ENCODE peak calls at places on chromosomes 6 and 20, in five cellular contexts. N is GM06990, Q is Calu3, V is progenitor cell of endocrine pancreas, C is HCT116. W is an unnamed sample.

GRCh38 chr6:105484238-105485161 is 81.6 kb upstream of the PREP start:
- DNase-seq in V (no peak), Q (no peak), C (peak), N (peak), W (peak)

GRCh38 chr6:45367999-45368398 is 9.7 kb downstream of the SUPT3H start:
- DNase-seq in C (no peak), Q (no peak), V (no peak), N (no peak), W (no peak)

GRCh38 chr6:27867941-27868705 is 44.1 kb downstream of the OR2B2 start:
- DNase-seq in V (no peak), C (no peak), Q (no peak), N (peak), W (no peak)

GRCh38 chr6:46419576-46420002 is 71.7 kb downstream of the RCAN2 start:
- DNase-seq in N (no peak), Q (peak), V (peak), C (peak), W (peak)

GRCh38 chr6:145015739-145016558 is 719.4 kb downstream of the EPM2A start:
- DNase-seq in V (no peak), Q (peak), C (peak), N (no peak), W (peak)

GRCh38 chr6:90411292-90411781 is 114.7 kb upstream of the BACH2 start:
- DNase-seq in Q (peak), N (peak), V (no peak), C (peak), W (no peak)

GRCh38 chr6:17015144-17015543 is 86.7 kb upstream of the STMND1 start:
- DNase-seq in C (no peak), Q (no peak), N (peak), V (no peak), W (peak)

GRCh38 chr20:1467355-1468116 is 887 bp upstream of the NSFL1C start:
- DNase-seq in Q (peak), V (no peak), C (no peak), N (no peak), W (no peak)

GRCh38 chr20:12057778-12058177 is 140.1 kb downstream of the BTBD3 start:
- DNase-seq in N (no peak), V (no peak), Q (no peak), C (no peak), W (no peak)

GRCh38 chr6:17289491-17290106 is 8.4 kb downstream of the RBM24 start:
- DNase-seq in C (no peak), N (no peak), V (no peak), Q (no peak), W (no peak)

GRCh38 chr20:47054945-47055344 is 160.3 kb downstream of the EYA2 start:
- DNase-seq in N (no peak), C (peak), V (no peak), Q (no peak), W (no peak)

GRCh38 chr20:47237715-47238114 is 118.8 kb downstream of the ZMYND8 start:
- DNase-seq in Q (no peak), C (no peak), N (no peak), V (no peak), W (no peak)

GRCh38 chr6:85285146-85285545 is 164.7 kb upstream of the NT5E start:
- DNase-seq in N (no peak), Q (no peak), C (no peak), V (no peak), W (no peak)

GRCh38 chr6:36268478-36269248 is 1.2 kb upstream of the PNPLA1 start:
- DNase-seq in V (no peak), Q (no peak), C (no peak), N (no peak), W (no peak)

GRCh38 chr20:16846011-16846410 is 97.9 kb downstream of the OTOR start:
- DNase-seq in Q (no peak), C (no peak), V (no peak), N (no peak), W (no peak)

GRCh38 chr6:149077208-149077607 is 240.3 kb upstream of the TAB2 start:
- DNase-seq in N (no peak), Q (no peak), V (no peak), C (no peak), W (no peak)

GRCh38 chr6:142294681-142295080 is 7.1 kb upstream of the ADGRG6 start:
- DNase-seq in V (no peak), C (no peak), N (no peak), Q (no peak), W (no peak)

GRCh38 chr6:108222504-108222903 is 38.3 kb downstream of the SNX3 start:
- DNase-seq in Q (no peak), N (no peak), C (no peak), V (no peak), W (no peak)

DNA sequence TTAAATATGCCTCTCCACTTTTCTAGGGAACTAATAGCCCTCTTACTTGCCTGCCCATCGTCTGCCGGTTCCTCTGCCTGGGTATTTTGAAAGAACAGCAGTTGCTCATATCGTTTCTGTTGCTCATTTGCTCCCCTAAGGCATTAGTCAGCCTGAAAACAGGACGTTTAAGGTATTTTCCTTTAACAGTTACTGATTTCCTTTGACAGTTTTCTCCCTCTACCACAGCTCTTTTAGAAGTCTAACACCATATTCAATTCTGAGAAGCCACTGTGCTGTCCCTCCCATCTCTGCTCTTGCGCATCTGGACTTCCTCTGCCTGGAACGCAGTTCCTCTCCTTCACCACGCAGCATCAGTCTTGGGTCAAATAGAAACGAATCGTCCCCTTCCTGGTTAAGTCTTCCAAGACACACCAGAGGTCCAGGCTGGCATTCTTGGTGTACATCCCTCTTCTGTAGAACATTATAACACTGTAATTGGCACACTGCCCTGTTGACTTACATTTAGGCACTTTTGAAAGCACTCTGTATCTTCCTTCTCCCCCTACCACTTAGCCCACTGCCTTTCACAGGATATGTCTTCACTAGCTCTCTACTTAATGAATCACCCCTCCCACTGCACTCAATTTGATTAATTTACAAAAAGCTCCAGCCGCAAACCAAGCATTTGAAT is 141.0 kb upstream of the CARMIL1 start:
- DNase-seq in C (no peak), Q (peak), V (no peak), N (peak), W (peak)
- TF ChIP-seq CTCF in C (no peak), Q (no peak), V (no peak), N (peak), W (peak)

GRCh38 chr6:106510090-106510970 is 119.0 kb downstream of the RTN4IP1 start:
- DNase-seq in C (no peak), V (no peak), N (peak), Q (peak), W (no peak)
- TF ChIP-seq CTCF in C (peak), V (peak), N (peak), Q (no peak), W (peak)

GRCh38 chr6:3330199-3330598 is 71.5 kb downstream of the PSMG4 start:
- DNase-seq in V (no peak), Q (no peak), C (no peak), N (no peak), W (no peak)
- TF ChIP-seq CTCF in V (no peak), Q (no peak), C (peak), N (peak), W (peak)

GRCh38 chr6:157946865-157947532 is 34.7 kb upstream of the SYNJ2 start:
- DNase-seq in V (no peak), C (no peak), N (no peak), Q (no peak), W (no peak)
- TF ChIP-seq CTCF in V (no peak), C (peak), N (peak), Q (no peak), W (peak)

DNA sequence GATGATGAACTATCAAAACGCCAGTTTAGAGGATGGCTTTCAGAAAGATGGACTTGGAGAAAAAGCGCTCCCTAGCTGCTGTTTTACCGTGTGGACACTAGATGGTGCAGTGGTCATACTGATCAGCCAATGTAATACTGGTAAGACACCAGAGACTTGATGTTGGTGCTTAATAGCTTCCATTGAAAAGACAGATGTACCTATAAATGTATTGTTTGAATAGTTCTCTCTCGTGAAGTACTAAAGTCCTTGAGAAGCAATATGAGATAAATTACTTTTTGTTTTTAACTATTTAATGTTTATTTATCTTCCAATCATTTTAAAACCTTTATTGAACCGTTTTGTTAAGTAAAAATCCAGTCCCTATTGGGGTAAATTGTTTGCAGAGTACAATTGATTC is 63.9 kb upstream of the FUCA2 start:
- DNase-seq in N (peak), V (peak), Q (peak), C (peak), W (peak)
- TF ChIP-seq CTCF in N (peak), V (peak), Q (peak), C (peak), W (peak)

GRCh38 chr6:15247750-15248450 is 2.0 kb downstream of the JARID2 start:
- DNase-seq in V (peak), N (peak), C (no peak), Q (peak), W (peak)

GRCh38 chr6:15249371-15250019 is 3.6 kb downstream of the JARID2 start:
- DNase-seq in V (no peak), N (no peak), Q (no peak), C (no peak), W (no peak)

GRCh38 chr6:15250440-15251168 is 4.7 kb downstream of the JARID2 start:
- DNase-seq in N (no peak), V (no peak), Q (no peak), C (no peak), W (no peak)

GRCh38 chr6:15247214-15247749 is 1.4 kb downstream of the JARID2 start:
- DNase-seq in C (no peak), Q (no peak), V (no peak), N (no peak), W (no peak)

DNA sequence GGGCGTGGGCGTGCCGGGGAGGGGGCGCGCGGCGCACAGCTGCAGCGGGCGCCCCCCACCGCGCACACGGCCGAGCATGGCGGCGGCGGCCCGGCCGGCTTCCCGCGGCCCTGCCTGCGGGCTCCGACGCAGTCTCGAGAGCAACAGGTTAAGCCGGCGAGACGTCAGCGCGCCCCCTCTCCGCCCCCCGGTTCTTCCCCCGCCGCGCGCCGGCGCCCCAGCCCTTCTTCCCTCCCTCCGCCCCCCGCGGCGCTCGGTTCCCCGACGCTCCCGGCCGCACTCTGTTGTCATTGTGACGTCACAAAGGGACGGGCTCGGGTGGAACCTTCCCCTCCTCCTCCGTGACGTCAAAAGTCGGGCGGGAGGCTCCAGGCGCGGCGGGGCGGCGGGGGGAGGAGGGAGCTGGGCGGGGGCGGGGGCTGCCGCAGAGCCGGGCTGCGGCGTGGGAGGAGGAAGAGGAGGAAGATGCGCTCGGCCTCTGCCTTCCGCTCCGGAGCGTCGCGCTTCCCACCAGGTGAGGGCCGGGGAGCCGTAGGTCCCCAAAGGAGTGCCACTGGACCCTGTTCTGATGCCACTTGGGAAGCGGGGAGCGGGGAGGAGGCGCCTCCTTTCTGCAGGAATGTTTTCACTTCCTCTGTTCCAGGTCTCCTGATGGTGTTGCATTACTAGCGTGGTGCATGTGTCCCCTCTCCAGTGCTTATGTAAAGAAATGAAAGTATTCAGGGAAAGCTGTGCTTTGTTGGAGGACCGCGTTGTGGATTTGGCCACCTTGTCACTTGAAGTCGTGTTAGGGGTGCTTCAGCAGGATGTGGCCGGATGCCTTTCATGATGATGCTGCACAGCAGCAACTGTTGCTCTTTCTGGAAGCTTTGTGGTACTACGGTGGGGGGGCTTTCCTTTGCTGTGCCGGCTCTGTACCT is 2.8 kb downstream of the JARID2 start:
- DNase-seq in Q (peak), C (peak), N (peak), V (peak), W (peak)
- TF ChIP-seq CTCF in Q (peak), C (no peak), N (no peak), V (peak), W (peak)